ENCODE peak calls at places on chromosomes 3 and 15, in five cellular contexts. Y, K, F, D and G are unnamed samples.
A peak's percentile ranks its signal among the peaks of the same experiment; 100 is the strongest.

GRCh38 chr15:48939686-48940085 is 24.0 kb downstream of the SHC4 start:
- DNase-seq in Y (no peak), K (peak; percentile 93), F (peak; percentile 41), D (peak; percentile 50), G (no peak)

GRCh38 chr3:134092231-134092701 is 62.5 kb upstream of the SLCO2A1 start:
- DNase-seq in Y (no peak), K (peak; percentile 33), F (no peak), D (peak; percentile 3), G (no peak)

GRCh38 chr3:126274735-126275734 is 82.2 kb downstream of the KLF15 start:
- DNase-seq in Y (peak; percentile 19), K (no peak), F (no peak), D (no peak), G (no peak)

GRCh38 chr15:98953950-98954349 is 53.6 kb downstream of the PGPEP1L start:
- DNase-seq in Y (no peak), K (no peak), F (no peak), D (no peak), G (no peak)

GRCh38 chr3:66532160-66532587 is 31.4 kb upstream of the LRIG1 start:
- DNase-seq in Y (no peak), K (no peak), F (no peak), D (no peak), G (no peak)

GRCh38 chr3:59424268-59425010 is 374.6 kb upstream of the CFAP20DC start:
- DNase-seq in Y (no peak), K (peak; percentile 69), F (no peak), D (no peak), G (no peak)

GRCh38 chr3:73068419-73068818 is 7.0 kb downstream of the EBLN2 start:
- DNase-seq in Y (no peak), K (no peak), F (no peak), D (no peak), G (no peak)

GRCh38 chr15:74830868-74831267 is 4.4 kb downstream of the CPLX3 start:
- DNase-seq in Y (no peak), K (no peak), F (no peak), D (no peak), G (no peak)

GRCh38 chr3:15427981-15428380 is 583 bp downstream of the EAF1 start:
- DNase-seq in Y (no peak), K (no peak), F (no peak), D (no peak), G (peak; percentile 9)

GRCh38 chr3:31934866-31935265 is 46.2 kb downstream of the OSBPL10 start:
- DNase-seq in Y (no peak), K (no peak), F (no peak), D (no peak), G (no peak)

GRCh38 chr3:25433868-25434267 is 5.8 kb downstream of the RARB start:
- DNase-seq in Y (no peak), K (no peak), F (no peak), D (peak; percentile 78), G (no peak)

GRCh38 chr15:98674336-98674735 is 26.0 kb downstream of the IGF1R start:
- DNase-seq in Y (no peak), K (no peak), F (no peak), D (no peak), G (no peak)

GRCh38 chr3:21435871-21436270 is 315.1 kb downstream of the ZNF385D start:
- DNase-seq in Y (no peak), K (peak; percentile 74), F (peak; percentile 79), D (peak; percentile 7), G (no peak)

GRCh38 chr15:101016581-101016980 is 97.4 kb downstream of the LRRK1 start:
- DNase-seq in Y (no peak), K (no peak), F (no peak), D (no peak), G (no peak)

GRCh38 chr3:112811150-112811884 is 35.3 kb downstream of the CD200R1L start:
- DNase-seq in Y (no peak), K (peak; percentile 66), F (no peak), D (no peak), G (peak; percentile 38)

GRCh38 chr3:9168230-9168629 is 81.2 kb downstream of the SRGAP3 start:
- DNase-seq in Y (no peak), K (no peak), F (no peak), D (no peak), G (no peak)

GRCh38 chr15:36757189-36757814 is 177.9 kb downstream of the CDIN1 start:
- DNase-seq in Y (no peak), K (no peak), F (no peak), D (no peak), G (no peak)

GRCh38 chr3:111548060-111548459 is 6.1 kb downstream of the CD96 start:
- DNase-seq in Y (no peak), K (no peak), F (no peak), D (no peak), G (no peak)

GRCh38 chr3:10195692-10196091 is 31.0 kb downstream of the IRAK2 start:
- DNase-seq in Y (no peak), K (no peak), F (no peak), D (no peak), G (no peak)

GRCh38 chr3:177778633-177779032 is 581.4 kb upstream of the TBL1XR1 start:
- DNase-seq in Y (no peak), K (no peak), F (no peak), D (no peak), G (no peak)

GRCh38 chr3:106908181-106908938 is 468.9 kb upstream of the CCDC54 start:
- DNase-seq in Y (no peak), K (no peak), F (no peak), D (no peak), G (no peak)

GRCh38 chr3:76866729-76867461 is 173.0 kb upstream of the ROBO2 start:
- DNase-seq in Y (no peak), K (no peak), F (no peak), D (no peak), G (no peak)

GRCh38 chr3:48475188-48475587 is 28.7 kb downstream of the ATRIP start:
- DNase-seq in Y (no peak), K (no peak), F (no peak), D (no peak), G (no peak)

GRCh38 chr3:13513051-13513912 is 33.2 kb downstream of the HDAC11 start:
- DNase-seq in Y (no peak), K (no peak), F (no peak), D (no peak), G (no peak)

GRCh38 chr15:101320501-101321052 is 25.5 kb upstream of the SNRPA1 start:
- DNase-seq in Y (no peak), K (no peak), F (no peak), D (no peak), G (no peak)

GRCh38 chr3:24684506-24685023 is 189.9 kb upstream of the THRB start:
- DNase-seq in Y (no peak), K (no peak), F (no peak), D (no peak), G (no peak)

GRCh38 chr3:139441656-139442055 is 34.7 kb downstream of the RBP2 start:
- DNase-seq in Y (no peak), K (no peak), F (no peak), D (no peak), G (peak; percentile 93)

GRCh38 chr3:194715022-194715800 is 29.5 kb downstream of the FAM43A start:
- DNase-seq in Y (no peak), K (no peak), F (no peak), D (no peak), G (no peak)

GRCh38 chr15:78642341-78642740 is 1.3 kb upstream of the CHRNB4 start:
- DNase-seq in Y (no peak), K (no peak), F (no peak), D (no peak), G (no peak)

GRCh38 chr15:37079726-37080125 is 20.6 kb downstream of the MEIS2 start:
- DNase-seq in Y (no peak), K (no peak), F (no peak), D (no peak), G (no peak)

GRCh38 chr15:96407482-96407881 is 77.0 kb downstream of the NR2F2 start:
- DNase-seq in Y (no peak), K (no peak), F (no peak), D (no peak), G (no peak)

GRCh38 chr15:78004222-78004727 is 73.2 kb downstream of the TBC1D2B start:
- DNase-seq in Y (no peak), K (no peak), F (no peak), D (no peak), G (no peak)

GRCh38 chr3:126980266-126980811 is 2.6 kb upstream of the PLXNA1 start:
- DNase-seq in Y (no peak), K (no peak), F (no peak), D (no peak), G (no peak)

GRCh38 chr3:24674261-24674660 is 179.6 kb upstream of the THRB start:
- DNase-seq in Y (no peak), K (no peak), F (no peak), D (no peak), G (no peak)

GRCh38 chr15:96312641-96313335 is 17.7 kb upstream of the NR2F2 start:
- DNase-seq in Y (no peak), K (no peak), F (peak; percentile 41), D (no peak), G (no peak)